ENCODE peak calls at places on chromosomes 2 and 18, in seven cellular contexts. B is fibroblast of pulmonary artery, F is SK-N-SH, M is choroid plexus epithelial cell, R is coronary artery, Q is GM12864, H is K562. P is an unnamed sample.

GRCh38 chr2:237309416-237309815 is 104.5 kb downstream of the COL6A3 start:
- DNase-seq in B (no peak), F (no peak), M (peak; percentile 79), R (no peak), Q (no peak), H (no peak), P (no peak)

GRCh38 chr2:230591850-230592249 is 120.8 kb upstream of the CAB39 start:
- DNase-seq in B (no peak), F (no peak), M (no peak), R (no peak), Q (no peak), H (no peak), P (no peak)

GRCh38 chr2:120291464-120292311 is 39.0 kb downstream of the RALB start:
- DNase-seq in B (peak; percentile 54), F (no peak), M (peak; percentile 38), R (no peak), Q (no peak), H (peak; percentile 68), P (peak; percentile 71)

GRCh38 chr18:42030586-42031182 is 75.7 kb downstream of the PIK3C3 start:
- DNase-seq in B (peak; percentile 44), F (peak; percentile 27), M (peak; percentile 63), R (no peak), Q (no peak), H (peak; percentile 5), P (peak; percentile 23)

GRCh38 chr18:52150050-52150449 is 189.9 kb upstream of the DCC start:
- DNase-seq in B (no peak), F (no peak), M (no peak), R (no peak), Q (no peak), H (no peak), P (no peak)

GRCh38 chr18:26656944-26657536 is 108.7 kb upstream of the KCTD1 start:
- DNase-seq in B (peak; percentile 63), F (peak; percentile 80), M (peak; percentile 70), R (peak; percentile 88), Q (no peak), H (no peak), P (peak; percentile 45)

GRCh38 chr2:29228276-29228675 is 113.1 kb downstream of the CLIP4 start:
- DNase-seq in B (peak; percentile 31), F (peak; percentile 48), M (no peak), R (no peak), Q (no peak), H (no peak), P (peak; percentile 41)

GRCh38 chr2:207311316-207312005 is 145.7 kb upstream of the KLF7 start:
- DNase-seq in B (peak; percentile 99), F (peak; percentile 37), M (peak; percentile 100), R (no peak), Q (no peak), H (peak; percentile 56), P (peak; percentile 87)

GRCh38 chr18:59033361-59033760 is 106.3 kb upstream of the SEC11C start:
- DNase-seq in B (peak; percentile 17), F (no peak), M (peak; percentile 21), R (peak; percentile 11), Q (no peak), H (no peak), P (peak; percentile 14)

GRCh38 chr2:209423562-209424541 is at the start of gene MAP2:
- DNase-seq in B (peak; percentile 84), F (peak; percentile 96), M (peak; percentile 81), R (peak; percentile 91), Q (no peak), H (peak; percentile 68), P (peak; percentile 71)

GRCh38 chr2:189287982-189288494 is 108.5 kb upstream of the COL5A2 start:
- DNase-seq in B (peak; percentile 91), F (peak; percentile 23), M (peak; percentile 95), R (no peak), Q (no peak), H (no peak), P (peak; percentile 82)

GRCh38 chr18:67672142-67672541 is 155.6 kb upstream of the DSEL start:
- DNase-seq in B (no peak), F (no peak), M (no peak), R (no peak), Q (no peak), H (no peak), P (peak; percentile 54)

GRCh38 chr2:205685314-205686230 is 3.3 kb downstream of the NRP2 start:
- DNase-seq in B (peak; percentile 47), F (peak; percentile 76), M (peak; percentile 63), R (peak; percentile 82), Q (no peak), H (no peak), P (peak; percentile 72)

GRCh38 chr2:143468341-143468888 is 339.2 kb downstream of the ARHGAP15 start:
- DNase-seq in B (no peak), F (no peak), M (no peak), R (no peak), Q (peak; percentile 51), H (no peak), P (no peak)

GRCh38 chr2:147002256-147002655 is 842.6 kb upstream of the ACVR2A start:
- DNase-seq in B (no peak), F (no peak), M (no peak), R (no peak), Q (no peak), H (no peak), P (no peak)

GRCh38 chr2:24577481-24577880 is 86.4 kb downstream of the NCOA1 start:
- DNase-seq in B (no peak), F (no peak), M (no peak), R (no peak), Q (peak; percentile 72), H (peak; percentile 18), P (no peak)

GRCh38 chr18:41530959-41531358 is 424.1 kb upstream of the PIK3C3 start:
- DNase-seq in B (no peak), F (no peak), M (no peak), R (no peak), Q (no peak), H (no peak), P (no peak)

GRCh38 chr18:12254137-12254819 is at the start of gene CIDEA:
- DNase-seq in B (peak; percentile 16), F (no peak), M (no peak), R (no peak), Q (no peak), H (no peak), P (no peak)

GRCh38 chr2:216429403-216429802 is 17.1 kb downstream of the SMARCAL1 start:
- DNase-seq in B (no peak), F (no peak), M (no peak), R (no peak), Q (no peak), H (no peak), P (no peak)

GRCh38 chr2:144362401-144362800 is 157.5 kb downstream of the ZEB2 start:
- DNase-seq in B (no peak), F (no peak), M (peak; percentile 78), R (no peak), Q (no peak), H (no peak), P (peak; percentile 55)

GRCh38 chr2:179181002-179181401 is 83.6 kb downstream of the SESTD1 start:
- DNase-seq in B (no peak), F (no peak), M (no peak), R (no peak), Q (no peak), H (no peak), P (no peak)

GRCh38 chr2:241014764-241015163 is 16.3 kb downstream of the SNED1 start:
- DNase-seq in B (no peak), F (no peak), M (no peak), R (no peak), Q (no peak), H (no peak), P (no peak)

GRCh38 chr18:80197490-80197889 is 49.8 kb downstream of the PARD6G start:
- DNase-seq in B (no peak), F (no peak), M (peak; percentile 17), R (no peak), Q (no peak), H (no peak), P (no peak)

GRCh38 chr2:129439686-129440302 is 539.7 kb upstream of the RAB6C start:
- DNase-seq in B (no peak), F (peak; percentile 71), M (no peak), R (no peak), Q (no peak), H (no peak), P (no peak)

GRCh38 chr2:5698171-5698570 is 6.0 kb downstream of the SOX11 start:
- DNase-seq in B (no peak), F (no peak), M (no peak), R (no peak), Q (no peak), H (no peak), P (no peak)

DNA sequence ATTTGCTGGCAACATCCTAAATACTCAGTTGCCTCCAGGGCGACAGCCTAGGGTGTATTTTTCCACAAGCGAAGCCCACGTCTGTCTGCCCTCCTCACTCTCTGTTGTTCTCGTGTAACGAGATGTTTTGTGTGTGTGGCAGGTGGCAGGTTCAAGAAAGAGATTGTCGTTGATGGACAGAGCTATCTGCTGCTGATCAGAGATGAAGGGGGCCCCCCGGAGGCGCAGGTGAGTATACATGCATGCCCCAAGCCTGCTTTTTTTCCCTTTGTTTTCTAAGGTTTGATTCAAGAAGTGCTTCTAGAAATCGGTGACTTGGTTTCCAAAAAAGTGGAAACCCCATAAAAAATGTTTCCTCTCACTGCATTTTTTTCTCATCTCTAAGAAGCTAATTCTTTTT is 247.0 kb downstream of the AGAP1 start:
- DNase-seq in B (no peak), F (peak; percentile 61), M (peak; percentile 21), R (no peak), Q (no peak), H (peak; percentile 22), P (no peak)
- TF ChIP-seq CTCF in B (peak; percentile 3), F (peak; percentile 45), M (peak; percentile 47), R (no peak), Q (no peak), H (peak; percentile 37), P (peak; percentile 61)

DNA sequence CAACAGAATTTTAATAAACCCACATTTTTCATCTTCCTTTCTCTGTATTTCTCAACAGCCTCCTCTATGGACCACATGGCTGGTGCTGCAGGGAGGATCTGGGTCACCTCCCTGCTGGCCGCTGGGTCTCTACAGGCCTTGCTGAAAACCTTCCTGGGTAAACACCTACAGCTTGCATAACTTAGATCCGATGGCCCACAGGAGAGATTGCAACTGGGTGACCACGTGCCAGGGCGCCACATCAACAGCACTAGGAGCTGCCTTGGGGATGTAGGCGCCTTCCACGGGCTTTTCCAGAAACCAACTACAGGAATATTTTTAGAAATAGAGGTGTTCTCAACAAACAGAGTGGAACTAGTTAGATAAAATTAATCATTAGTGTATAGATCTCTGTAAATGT is 19.4 kb downstream of the TMEM18 start:
- DNase-seq in B (no peak), F (no peak), M (no peak), R (no peak), Q (no peak), H (no peak), P (no peak)
- TF ChIP-seq CTCF in B (no peak), F (no peak), M (no peak), R (no peak), Q (no peak), H (no peak), P (no peak)

DNA sequence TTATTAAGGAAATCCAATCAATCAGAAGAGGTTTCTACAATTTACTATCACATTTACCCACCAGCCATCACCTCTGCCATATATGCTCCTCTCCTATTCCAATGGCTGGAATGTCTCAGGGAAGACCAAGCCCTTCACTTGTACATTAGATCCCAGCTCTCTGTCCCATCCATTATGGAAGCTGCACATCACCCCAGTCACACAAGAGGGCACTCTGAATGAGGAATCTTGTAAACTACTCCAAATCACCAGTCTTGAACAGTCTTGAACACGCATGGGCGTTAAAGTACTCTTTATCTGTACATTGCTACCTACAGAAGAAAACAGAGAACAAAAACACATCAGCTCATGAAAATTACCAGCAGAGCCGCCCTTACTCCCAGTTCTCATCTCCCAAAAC is 38.7 kb downstream of the ZC3H8 start:
- DNase-seq in B (peak; percentile 55), F (peak; percentile 9), M (peak; percentile 56), R (no peak), Q (no peak), H (peak; percentile 20), P (peak; percentile 8)
- TF ChIP-seq CTCF in B (peak; percentile 54), F (peak; percentile 40), M (peak; percentile 61), R (no peak), Q (no peak), H (peak; percentile 39), P (peak; percentile 55)

GRCh38 chr18:9927392-9928063 is 13.7 kb downstream of the VAPA start:
- DNase-seq in B (no peak), F (no peak), M (no peak), R (no peak), Q (no peak), H (no peak), P (no peak)
- TF ChIP-seq CTCF in B (no peak), F (no peak), M (no peak), R (no peak), Q (no peak), H (no peak), P (no peak)